ENCODE peak calls at places on chromosomes 7 and 10, in nine cellular contexts. C is right lobe of liver; N is activated CD4-positive, CD25-positive, alpha-beta regulatory T cell treated with anti-CD3 and anti-CD28 coated beads, Interleukin-2, amount 50 U/mL, for 72 hours; T is activated gamma-delta T cell; L is anterior cingulate cortex; Y is stimulated activated CD8-positive, alpha-beta memory T cell treated with anti-CD3 and anti-CD28 coated beads, Interleukin-12 subunit alpha, Interleukin-12 subunit beta, amount 100 ng/mL, for 4 hours; V is NCI-H524; B is stimulated activated CD4-positive, alpha-beta T cell treated with anti-CD3 and anti-CD28 coated beads, Interleukin-1b, Interleukin-23, amount 100 ng/mL, for 4 hours; H is A172. I is an unnamed sample.

GRCh38 chr10:1527951-1528350 is 209.4 kb downstream of the ADARB2 start:
- DNase-seq in C (no peak), N (no peak), T (no peak), L (no peak), Y (no peak), V (no peak), B (no peak), H (no peak), I (peak)

GRCh38 chr7:103803631-103804030 is 185.8 kb downstream of the RELN start:
- DNase-seq in C (no peak), N (no peak), T (no peak), L (no peak), Y (no peak), V (no peak), B (no peak), H (no peak), I (no peak)

GRCh38 chr10:61774031-61774430 is 111.3 kb downstream of the CABCOCO1 start:
- DNase-seq in C (no peak), N (no peak), T (no peak), L (no peak), Y (no peak), V (no peak), B (no peak), H (no peak), I (no peak)

GRCh38 chr7:29424984-29425309 is 138.7 kb upstream of the PRR15 start:
- DNase-seq in C (no peak), N (no peak), T (no peak), L (no peak), Y (no peak), V (no peak), B (no peak), H (no peak), I (no peak)

GRCh38 chr10:58280982-58281752 is 12.2 kb downstream of the CISD1 start:
- DNase-seq in C (no peak), N (no peak), T (no peak), L (no peak), Y (no peak), V (no peak), B (no peak), H (no peak), I (no peak)

GRCh38 chr7:7699970-7700369 is 18.4 kb downstream of the RPA3 start:
- DNase-seq in C (no peak), N (no peak), T (no peak), L (no peak), Y (no peak), V (no peak), B (no peak), H (no peak), I (no peak)

GRCh38 chr10:317219-317868 is 182.1 kb downstream of the ZMYND11 start:
- DNase-seq in C (no peak), N (no peak), T (no peak), L (no peak), Y (no peak), V (no peak), B (no peak), H (no peak), I (no peak)

GRCh38 chr7:119010635-119011034 is 786.1 kb downstream of the ANKRD7 start:
- DNase-seq in C (no peak), N (no peak), T (no peak), L (no peak), Y (no peak), V (no peak), B (no peak), H (no peak), I (no peak)

GRCh38 chr10:8044908-8045727 is 9.4 kb upstream of the GATA3 start:
- DNase-seq in C (no peak), N (no peak), T (no peak), L (no peak), Y (no peak), V (no peak), B (no peak), H (no peak), I (no peak)

GRCh38 chr10:110535958-110536891 is 31.3 kb upstream of the SMC3 start:
- DNase-seq in C (no peak), N (peak), T (no peak), L (no peak), Y (peak), V (no peak), B (peak), H (peak), I (no peak)

GRCh38 chr7:70574970-70575799 is 556.8 kb upstream of the GALNT17 start:
- DNase-seq in C (peak), N (no peak), T (no peak), L (peak), Y (no peak), V (peak), B (no peak), H (peak), I (no peak)

GRCh38 chr7:4769753-4770152 is 5.7 kb upstream of the AP5Z1 start:
- DNase-seq in C (no peak), N (no peak), T (no peak), L (no peak), Y (no peak), V (no peak), B (no peak), H (no peak), I (no peak)

GRCh38 chr10:21184216-21184615 is 287.1 kb upstream of the NEBL start:
- DNase-seq in C (no peak), N (no peak), T (no peak), L (no peak), Y (no peak), V (no peak), B (no peak), H (peak), I (no peak)

GRCh38 chr10:122557516-122557915 is 3.0 kb upstream of the DMBT1 start:
- DNase-seq in C (no peak), N (no peak), T (no peak), L (no peak), Y (no peak), V (no peak), B (no peak), H (peak), I (no peak)

GRCh38 chr7:143449793-143450192 is 6.5 kb downstream of the TAS2R60 start:
- DNase-seq in C (no peak), N (no peak), T (no peak), L (no peak), Y (no peak), V (no peak), B (no peak), H (no peak), I (no peak)

GRCh38 chr10:47409171-47409865 is 25.2 kb upstream of the ZNF488 start:
- DNase-seq in C (no peak), N (no peak), T (no peak), L (no peak), Y (no peak), V (no peak), B (no peak), H (no peak), I (no peak)

GRCh38 chr10:29319205-29319781 is 30.4 kb downstream of the LYZL1 start:
- DNase-seq in C (peak), N (no peak), T (no peak), L (no peak), Y (no peak), V (no peak), B (no peak), H (no peak), I (no peak)

GRCh38 chr7:137606061-137606674 is 240.6 kb downstream of the DGKI start:
- DNase-seq in C (no peak), N (no peak), T (no peak), L (no peak), Y (no peak), V (no peak), B (no peak), H (peak), I (no peak)

GRCh38 chr10:87841215-87841614 is 22.1 kb downstream of the KLLN start:
- DNase-seq in C (no peak), N (no peak), T (no peak), L (no peak), Y (no peak), V (no peak), B (no peak), H (no peak), I (no peak)

GRCh38 chr10:120386896-120387295 is 70.1 kb upstream of the PLPP4 start:
- DNase-seq in C (no peak), N (no peak), T (no peak), L (no peak), Y (no peak), V (no peak), B (no peak), H (no peak), I (no peak)

GRCh38 chr10:31299119-31299518 is 19.9 kb upstream of the ZEB1 start:
- DNase-seq in C (no peak), N (no peak), T (no peak), L (no peak), Y (no peak), V (no peak), B (no peak), H (no peak), I (no peak)

GRCh38 chr10:101629781-101630419 is 41.8 kb downstream of the DPCD start:
- DNase-seq in C (no peak), N (no peak), T (no peak), L (peak), Y (no peak), V (no peak), B (no peak), H (no peak), I (no peak)

GRCh38 chr7:136391371-136391770 is 414.2 kb upstream of the MTPN start:
- DNase-seq in C (no peak), N (no peak), T (no peak), L (no peak), Y (no peak), V (no peak), B (no peak), H (no peak), I (no peak)

GRCh38 chr7:80134536-80135305 is at the start of gene GNAI1:
- DNase-seq in C (peak), N (peak), T (no peak), L (peak), Y (peak), V (peak), B (peak), H (peak), I (peak)

GRCh38 chr10:122379041-122379440 is 4.5 kb downstream of the PLEKHA1 start:
- DNase-seq in C (no peak), N (no peak), T (no peak), L (no peak), Y (no peak), V (no peak), B (no peak), H (no peak), I (no peak)

GRCh38 chr7:33904680-33905388 is 505 bp upstream of the BMPER start:
- DNase-seq in C (peak), N (no peak), T (no peak), L (peak), Y (no peak), V (peak), B (peak), H (peak), I (no peak)

GRCh38 chr7:158273138-158273651 is 314.4 kb downstream of the PTPRN2 start:
- DNase-seq in C (peak), N (no peak), T (no peak), L (no peak), Y (no peak), V (no peak), B (no peak), H (no peak), I (peak)